ENCODE peak calls at places on chromosome 13, in seven cellular contexts. Q is Peyer's patch, K is H1, J is stomach, N is upper lobe of left lung, Z is transverse colon, C is adrenal gland. Y is an unnamed sample.

GRCh38 chr13:25920931-25921330 is 130.9 kb downstream of the SHISA2 start:
- DNase-seq in J (no peak), N (no peak), K (no peak), C (no peak), Z (no peak), Q (no peak), Y (no peak)

GRCh38 chr13:76053181-76053580 is 417.1 kb downstream of the LMO7 start:
- DNase-seq in J (no peak), N (no peak), K (no peak), Q (no peak), C (no peak), Z (no peak), Y (no peak)

GRCh38 chr13:74270018-74270417 is 135.8 kb upstream of the KLF12 start:
- DNase-seq in J (no peak), Z (no peak), N (no peak), Q (no peak), K (no peak), C (no peak), Y (no peak)

GRCh38 chr13:67369895-67370660 is 139.9 kb upstream of the PCDH9 start:
- DNase-seq in J (no peak), Z (no peak), C (no peak), K (no peak), Q (no peak), N (no peak), Y (no peak)

GRCh38 chr13:46165485-46166220 is 16.3 kb downstream of the LCP1 start:
- DNase-seq in Q (no peak), J (no peak), K (no peak), C (no peak), N (no peak), Z (no peak), Y (no peak)

GRCh38 chr13:98507060-98507797 is 69.7 kb downstream of the STK24 start:
- DNase-seq in C (no peak), N (peak; percentile 48), K (no peak), J (peak; percentile 86), Z (peak; percentile 62), Q (peak; percentile 59), Y (no peak)

GRCh38 chr13:30033681-30034447 is 183.4 kb upstream of the UBL3 start:
- DNase-seq in C (no peak), J (no peak), N (no peak), Z (no peak), Q (no peak), K (no peak), Y (peak; percentile 51)

GRCh38 chr13:112928958-112929777 is 39.8 kb upstream of the MCF2L start:
- DNase-seq in N (peak; percentile 44), Z (peak; percentile 66), K (no peak), J (no peak), Q (peak; percentile 80), C (peak; percentile 45), Y (peak; percentile 50)

GRCh38 chr13:77767413-77767812 is 69.9 kb downstream of the SLAIN1 start:
- DNase-seq in J (no peak), C (no peak), N (no peak), Z (no peak), K (no peak), Q (no peak), Y (no peak)

GRCh38 chr13:59519776-59520175 is 644.0 kb downstream of the DIAPH3 start:
- DNase-seq in J (no peak), C (no peak), N (no peak), Z (no peak), K (no peak), Q (no peak), Y (no peak)

GRCh38 chr13:45916036-45916435 is 64.5 kb upstream of the SIAH3 start:
- DNase-seq in J (no peak), K (no peak), Z (no peak), N (no peak), C (no peak), Q (no peak), Y (no peak)

GRCh38 chr13:78190296-78190695 is 271.7 kb upstream of the EDNRB start:
- DNase-seq in Z (no peak), N (no peak), J (no peak), C (no peak), K (no peak), Q (no peak), Y (no peak)

GRCh38 chr13:31236211-31236786 is 36.5 kb downstream of the B3GLCT start:
- DNase-seq in J (no peak), K (no peak), Q (no peak), C (peak; percentile 16), N (no peak), Z (no peak), Y (no peak)

GRCh38 chr13:81487151-81487550 is 1146.2 kb upstream of the SPRY2 start:
- DNase-seq in K (peak; percentile 51), J (no peak), Z (no peak), Q (no peak), N (no peak), C (no peak), Y (no peak)

GRCh38 chr13:114120486-114121430 is 11.7 kb downstream of the RASA3 start:
- DNase-seq in C (no peak), Q (no peak), J (no peak), K (no peak), Z (no peak), N (no peak), Y (no peak)

GRCh38 chr13:46855166-46855565 is 41.7 kb downstream of the HTR2A start:
- DNase-seq in J (no peak), Q (no peak), Z (no peak), K (no peak), N (no peak), C (no peak), Y (no peak)

GRCh38 chr13:100674363-100674847 is at the start of gene TMTC4:
- DNase-seq in Z (peak; percentile 32), C (no peak), N (no peak), J (no peak), Q (peak; percentile 82), K (no peak), Y (no peak)

GRCh38 chr13:100495455-100495854 is 93.1 kb downstream of the GGACT start:
- DNase-seq in C (no peak), N (no peak), J (no peak), K (no peak), Z (no peak), Q (no peak), Y (no peak)

GRCh38 chr13:35484384-35484783 is 7.9 kb upstream of the MAB21L1 start:
- DNase-seq in Q (no peak), Z (no peak), K (no peak), C (no peak), N (no peak), J (no peak), Y (no peak)

GRCh38 chr13:20814224-20814910 is 40.6 kb upstream of the EEF1AKMT1 start:
- DNase-seq in Z (peak; percentile 60), N (no peak), Q (peak; percentile 66), C (peak; percentile 88), J (peak; percentile 74), K (no peak), Y (peak; percentile 23)

GRCh38 chr13:91922969-91923592 is 524.7 kb downstream of the GPC5 start:
- DNase-seq in N (no peak), Z (no peak), J (no peak), K (no peak), C (no peak), Q (no peak), Y (no peak)

GRCh38 chr13:33494596-33495214 is 209.2 kb upstream of the STARD13 start:
- DNase-seq in J (no peak), K (no peak), N (no peak), C (no peak), Q (no peak), Z (no peak), Y (no peak)

GRCh38 chr13:97627566-97627965 is 193.6 kb downstream of the RAP2A start:
- DNase-seq in J (no peak), K (no peak), Q (no peak), Z (no peak), C (peak; percentile 93), N (no peak), Y (peak; percentile 37)

DNA sequence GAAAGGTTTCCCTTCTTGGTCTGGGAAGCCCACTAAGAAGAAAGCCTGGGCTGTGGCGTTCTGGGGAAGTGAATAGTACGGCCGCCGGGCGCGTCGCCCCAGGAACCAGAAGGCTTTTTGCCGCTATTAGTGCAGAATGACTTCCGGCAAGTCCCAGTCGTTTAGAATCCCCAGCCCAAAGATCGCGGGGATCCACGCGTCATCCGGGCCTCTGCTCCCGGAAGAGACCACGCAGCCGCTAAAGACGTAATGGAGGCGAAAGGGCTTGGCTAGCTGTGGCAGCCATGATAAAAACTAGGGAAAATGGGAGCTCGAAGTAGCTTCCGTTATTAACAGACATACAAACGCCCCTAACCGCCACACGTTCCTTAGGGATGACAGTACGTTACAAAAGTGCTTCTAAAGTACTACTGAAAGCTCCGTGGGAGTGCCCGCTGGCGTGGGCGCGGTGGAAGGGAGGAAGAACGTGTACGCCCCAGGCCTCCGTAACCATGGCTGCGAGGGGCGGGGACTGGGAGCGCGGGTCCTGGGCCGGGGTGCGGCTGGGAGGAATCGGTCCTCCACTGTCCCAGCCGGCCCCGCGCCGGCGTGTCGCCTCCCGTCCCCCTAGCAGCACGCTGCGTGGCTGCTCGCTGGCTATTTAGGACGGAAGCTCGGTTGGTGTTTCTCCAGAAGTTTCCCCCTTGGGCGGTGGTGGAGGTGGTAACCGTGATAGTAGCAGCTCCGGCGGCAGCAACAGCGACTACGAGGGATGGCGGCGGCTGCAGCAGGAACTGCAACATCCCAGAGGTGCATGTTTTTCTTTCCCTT is at the start of gene SUGT1:
- DNase-seq in J (peak; percentile 98), K (peak; percentile 96), Q (peak; percentile 99), N (peak; percentile 99), Z (peak; percentile 99), C (peak; percentile 98), Y (peak; percentile 60)
- TF ChIP-seq POLR2A in J (no peak), K (peak; percentile 85), Q (peak; percentile 88), N (peak; percentile 81), Z (peak; percentile 87), C (peak; percentile 92), Y (peak; percentile 88)

GRCh38 chr13:39786091-39786490 is 130.6 kb downstream of the COG6 start:
- DNase-seq in Q (no peak), J (no peak), N (no peak), Z (no peak), K (no peak), C (no peak), Y (no peak)
- TF ChIP-seq POLR2A in Q (no peak), J (no peak), N (no peak), Z (no peak), K (no peak), C (no peak), Y (no peak)

DNA sequence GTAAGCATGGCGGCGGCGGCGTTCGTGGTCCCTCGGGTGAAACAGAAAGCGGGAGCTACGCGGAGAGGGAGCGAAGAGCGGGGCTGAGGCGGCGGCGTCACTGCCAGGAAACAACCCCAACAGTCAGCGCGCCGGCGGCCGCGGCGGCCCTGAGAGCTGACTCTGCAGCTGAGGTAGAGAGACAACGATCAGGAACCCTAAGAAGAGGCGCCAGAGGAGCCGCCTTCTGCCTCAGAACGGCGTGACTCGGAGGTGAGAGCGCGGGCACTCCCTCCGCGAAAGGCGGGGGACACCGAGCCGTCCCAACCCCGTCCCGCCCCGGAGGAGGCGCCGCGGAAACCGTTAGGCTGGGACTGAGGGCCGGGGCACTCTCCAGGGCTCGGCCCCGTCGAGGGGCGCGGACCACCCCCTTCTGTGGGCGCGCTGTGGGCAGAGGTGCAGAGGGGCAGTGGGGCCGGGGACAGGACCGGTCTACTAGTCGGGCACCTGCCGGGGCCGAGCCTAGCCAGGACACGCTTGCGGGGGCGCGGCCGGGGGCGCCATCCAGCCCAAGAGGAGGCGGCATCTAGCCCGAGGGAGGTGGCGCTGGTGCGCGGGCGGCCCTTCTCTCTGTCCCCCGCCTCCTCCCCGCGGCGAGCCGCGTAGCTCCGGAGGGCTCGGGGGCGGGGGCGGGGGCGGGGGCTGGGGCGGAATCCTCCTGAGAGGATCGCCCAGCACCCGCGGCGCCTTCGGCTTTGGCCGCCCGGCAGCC is 389 bp downstream of the FNDC3A start:
- DNase-seq in K (peak; percentile 85), C (peak; percentile 87), Q (peak; percentile 90), J (peak; percentile 88), N (peak; percentile 97), Z (peak; percentile 86), Y (peak; percentile 45)
- TF ChIP-seq POLR2A in K (no peak), C (peak; percentile 84), Q (peak; percentile 71), J (no peak), N (peak; percentile 83), Z (peak; percentile 88), Y (peak; percentile 45)

GRCh38 chr13:24184265-24184841 is 23.8 kb downstream of the SPATA13 start:
- DNase-seq in Q (peak; percentile 59), K (no peak), Z (no peak), N (no peak), J (no peak), C (no peak), Y (no peak)
- TF ChIP-seq POLR2A in Q (no peak), K (no peak), Z (no peak), N (no peak), J (no peak), C (no peak), Y (no peak)

Y was measured in H54.